ENCODE peak calls at places on chromosomes 6 and 20, in six cellular contexts. One of them, this sample, is unnamed.

GRCh38 chr20:1761116-1761515 is 103.5 kb upstream of the SIRPG start:
- DNase-seq in tibial nerve: no peak
- DNase-seq in lower lobe of right lung: no peak
- DNase-seq in psoas muscle: no peak
- DNase-seq in left ventricle myocardium inferior: no peak
- DNase-seq in A549: peak; percentile 46
- DNase-seq in this sample: no peak

GRCh38 chr6:4351857-4352669 is 216.7 kb upstream of the ECI2 start:
- DNase-seq in lower lobe of right lung: no peak
- DNase-seq in A549: peak; percentile 64
- DNase-seq in left ventricle myocardium inferior: peak; percentile 74
- DNase-seq in tibial nerve: peak; percentile 41
- DNase-seq in psoas muscle: peak; percentile 86
- DNase-seq in this sample: no peak

GRCh38 chr6:4381379-4381778 is 246.0 kb upstream of the ECI2 start:
- DNase-seq in left ventricle myocardium inferior: no peak
- DNase-seq in lower lobe of right lung: no peak
- DNase-seq in A549: no peak
- DNase-seq in tibial nerve: no peak
- DNase-seq in psoas muscle: no peak
- DNase-seq in this sample: no peak

GRCh38 chr6:35543459-35544193 is 30.9 kb upstream of the TULP1 start:
- DNase-seq in psoas muscle: no peak
- DNase-seq in lower lobe of right lung: peak; percentile 63
- DNase-seq in left ventricle myocardium inferior: no peak
- DNase-seq in tibial nerve: no peak
- DNase-seq in A549: no peak
- DNase-seq in this sample: no peak

GRCh38 chr20:36482044-36482473 is 59.3 kb upstream of the MYL9 start:
- DNase-seq in psoas muscle: peak; percentile 71
- DNase-seq in lower lobe of right lung: peak; percentile 66
- DNase-seq in A549: no peak
- DNase-seq in tibial nerve: no peak
- DNase-seq in left ventricle myocardium inferior: peak; percentile 68
- DNase-seq in this sample: no peak

GRCh38 chr6:26329763-26330511 is 35.1 kb upstream of the BTN3A2 start:
- DNase-seq in lower lobe of right lung: no peak
- DNase-seq in tibial nerve: no peak
- DNase-seq in A549: no peak
- DNase-seq in left ventricle myocardium inferior: no peak
- DNase-seq in psoas muscle: no peak
- DNase-seq in this sample: no peak

GRCh38 chr6:124119591-124119990 is 315.9 kb downstream of the NKAIN2 start:
- DNase-seq in tibial nerve: no peak
- DNase-seq in left ventricle myocardium inferior: no peak
- DNase-seq in psoas muscle: no peak
- DNase-seq in A549: no peak
- DNase-seq in lower lobe of right lung: no peak
- DNase-seq in this sample: no peak

GRCh38 chr6:159152014-159152413 is 17.2 kb upstream of the FNDC1 start:
- DNase-seq in lower lobe of right lung: no peak
- DNase-seq in tibial nerve: no peak
- DNase-seq in A549: no peak
- DNase-seq in left ventricle myocardium inferior: no peak
- DNase-seq in psoas muscle: no peak
- DNase-seq in this sample: no peak

GRCh38 chr20:33933469-33933909 is 60.2 kb upstream of the RALY start:
- DNase-seq in lower lobe of right lung: peak; percentile 61
- DNase-seq in psoas muscle: peak; percentile 54
- DNase-seq in tibial nerve: peak; percentile 39
- DNase-seq in A549: peak; percentile 23
- DNase-seq in left ventricle myocardium inferior: peak; percentile 46
- DNase-seq in this sample: no peak

GRCh38 chr20:58112017-58112781 is 116.3 kb downstream of the ANKRD60 start:
- DNase-seq in lower lobe of right lung: no peak
- DNase-seq in A549: peak; percentile 53
- DNase-seq in left ventricle myocardium inferior: no peak
- DNase-seq in psoas muscle: no peak
- DNase-seq in tibial nerve: no peak
- DNase-seq in this sample: peak; percentile 92

GRCh38 chr20:25484911-25485511 is 77.5 kb downstream of the GINS1 start:
- DNase-seq in left ventricle myocardium inferior: no peak
- DNase-seq in lower lobe of right lung: no peak
- DNase-seq in tibial nerve: no peak
- DNase-seq in psoas muscle: no peak
- DNase-seq in A549: no peak
- DNase-seq in this sample: no peak

GRCh38 chr6:51528556-51528955 is 558.9 kb downstream of the PKHD1 start:
- DNase-seq in psoas muscle: no peak
- DNase-seq in A549: no peak
- DNase-seq in tibial nerve: no peak
- DNase-seq in lower lobe of right lung: no peak
- DNase-seq in left ventricle myocardium inferior: no peak
- DNase-seq in this sample: no peak

GRCh38 chr6:156826290-156826955 is 49.2 kb downstream of the ARID1B start:
- DNase-seq in left ventricle myocardium inferior: no peak
- DNase-seq in psoas muscle: no peak
- DNase-seq in lower lobe of right lung: peak; percentile 62
- DNase-seq in A549: no peak
- DNase-seq in tibial nerve: no peak
- DNase-seq in this sample: no peak

GRCh38 chr6:33314943-33315752 is 1.3 kb upstream of the TAPBP start:
- DNase-seq in lower lobe of right lung: peak; percentile 76
- DNase-seq in tibial nerve: no peak
- DNase-seq in left ventricle myocardium inferior: peak; percentile 54
- DNase-seq in A549: peak; percentile 41
- DNase-seq in psoas muscle: peak; percentile 52
- DNase-seq in this sample: no peak

GRCh38 chr6:122569372-122569771 is 40.8 kb upstream of the PKIB start:
- DNase-seq in psoas muscle: no peak
- DNase-seq in A549: no peak
- DNase-seq in left ventricle myocardium inferior: no peak
- DNase-seq in tibial nerve: no peak
- DNase-seq in lower lobe of right lung: no peak
- DNase-seq in this sample: no peak

GRCh38 chr6:163415620-163416379 is 1.3 kb downstream of the QKI start:
- DNase-seq in lower lobe of right lung: peak; percentile 78
- DNase-seq in psoas muscle: peak; percentile 52
- DNase-seq in A549: peak; percentile 46
- DNase-seq in tibial nerve: peak; percentile 53
- DNase-seq in left ventricle myocardium inferior: peak; percentile 58
- DNase-seq in this sample: no peak

GRCh38 chr20:13649548-13649947 is 10.8 kb upstream of the TASP1 start:
- DNase-seq in tibial nerve: peak; percentile 31
- DNase-seq in left ventricle myocardium inferior: peak; percentile 74
- DNase-seq in A549: no peak
- DNase-seq in psoas muscle: peak; percentile 44
- DNase-seq in lower lobe of right lung: no peak
- DNase-seq in this sample: no peak

GRCh38 chr6:100203391-100203790 is 209.4 kb upstream of the MCHR2 start:
- DNase-seq in A549: peak; percentile 25
- DNase-seq in psoas muscle: no peak
- DNase-seq in lower lobe of right lung: no peak
- DNase-seq in left ventricle myocardium inferior: no peak
- DNase-seq in tibial nerve: no peak
- DNase-seq in this sample: no peak

GRCh38 chr20:10706460-10706811 is 32.6 kb upstream of the JAG1 start:
- DNase-seq in psoas muscle: no peak
- DNase-seq in A549: no peak
- DNase-seq in left ventricle myocardium inferior: no peak
- DNase-seq in lower lobe of right lung: no peak
- DNase-seq in tibial nerve: no peak
- DNase-seq in this sample: no peak

GRCh38 chr6:3135668-3136297 is 17.3 kb downstream of the BPHL start:
- DNase-seq in psoas muscle: no peak
- DNase-seq in lower lobe of right lung: no peak
- DNase-seq in A549: no peak
- DNase-seq in tibial nerve: no peak
- DNase-seq in left ventricle myocardium inferior: no peak
- DNase-seq in this sample: no peak

GRCh38 chr20:19519461-19519860 is 238.6 kb upstream of the RIN2 start:
- DNase-seq in A549: no peak
- DNase-seq in left ventricle myocardium inferior: no peak
- DNase-seq in psoas muscle: no peak
- DNase-seq in tibial nerve: no peak
- DNase-seq in lower lobe of right lung: no peak
- DNase-seq in this sample: no peak

GRCh38 chr6:1389791-1390070 is 355 bp downstream of the FOXF2 start:
- DNase-seq in tibial nerve: no peak
- DNase-seq in left ventricle myocardium inferior: no peak
- DNase-seq in psoas muscle: no peak
- DNase-seq in lower lobe of right lung: no peak
- DNase-seq in A549: no peak
- DNase-seq in this sample: no peak
- H3K4me3 ChIP-seq in tibial nerve: peak overlapping the region; percentile 24
- H3K4me3 ChIP-seq in left ventricle myocardium inferior: peak overlapping the region; percentile 63
- H3K4me3 ChIP-seq in psoas muscle: peak overlapping the region; percentile 60
- H3K4me3 ChIP-seq in lower lobe of right lung: peak overlapping the region; percentile 55
- H3K4me3 ChIP-seq in A549: peak overlapping the region; percentile 85
- H3K4me3 ChIP-seq in this sample: peak overlapping the region; percentile 41

DNA sequence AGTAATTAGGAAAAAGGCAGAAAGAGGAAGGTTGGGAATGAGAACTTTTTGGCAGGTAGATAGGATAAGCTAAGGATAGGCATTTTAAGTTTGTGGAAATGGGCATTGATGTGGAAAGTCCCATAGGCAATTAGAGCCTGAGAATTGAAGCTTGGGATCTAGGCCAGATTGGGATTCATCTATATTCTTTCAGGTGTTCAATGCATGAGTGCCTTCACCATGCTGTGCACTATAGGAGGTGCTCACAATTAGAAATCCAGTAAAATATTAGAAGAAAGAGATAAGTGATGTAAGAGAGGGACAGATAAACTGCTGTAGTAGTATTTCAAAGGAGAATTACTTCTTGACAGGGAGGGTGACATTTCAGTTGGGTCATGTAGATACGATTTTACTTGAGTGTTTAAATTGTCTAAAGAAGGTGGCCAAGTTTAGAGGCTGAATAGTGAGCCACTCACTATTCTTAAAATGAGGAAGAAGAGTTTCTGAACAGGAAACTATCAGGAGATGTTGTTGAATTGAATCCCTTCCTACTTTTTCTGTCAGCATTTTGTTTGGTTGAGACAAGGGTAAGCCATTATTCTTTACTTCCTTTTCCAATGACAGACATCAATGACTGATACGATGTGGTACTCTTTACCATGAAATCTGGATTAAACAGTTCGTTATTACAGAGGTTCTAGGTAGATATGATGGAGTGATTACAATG is 31.0 kb upstream of the CTAGE9 start:
- DNase-seq in A549: no peak
- DNase-seq in psoas muscle: no peak
- DNase-seq in lower lobe of right lung: no peak
- DNase-seq in left ventricle myocardium inferior: no peak
- DNase-seq in tibial nerve: no peak
- DNase-seq in this sample: no peak
- H3K27ac ChIP-seq in A549: no peak overlapping the region
- H3K27ac ChIP-seq in psoas muscle: no peak overlapping the region
- H3K27ac ChIP-seq in lower lobe of right lung: no peak overlapping the region
- H3K27ac ChIP-seq in left ventricle myocardium inferior: no peak overlapping the region
- H3K27ac ChIP-seq in tibial nerve: no peak overlapping the region
- H3K27ac ChIP-seq in this sample: no peak overlapping the region

DNA sequence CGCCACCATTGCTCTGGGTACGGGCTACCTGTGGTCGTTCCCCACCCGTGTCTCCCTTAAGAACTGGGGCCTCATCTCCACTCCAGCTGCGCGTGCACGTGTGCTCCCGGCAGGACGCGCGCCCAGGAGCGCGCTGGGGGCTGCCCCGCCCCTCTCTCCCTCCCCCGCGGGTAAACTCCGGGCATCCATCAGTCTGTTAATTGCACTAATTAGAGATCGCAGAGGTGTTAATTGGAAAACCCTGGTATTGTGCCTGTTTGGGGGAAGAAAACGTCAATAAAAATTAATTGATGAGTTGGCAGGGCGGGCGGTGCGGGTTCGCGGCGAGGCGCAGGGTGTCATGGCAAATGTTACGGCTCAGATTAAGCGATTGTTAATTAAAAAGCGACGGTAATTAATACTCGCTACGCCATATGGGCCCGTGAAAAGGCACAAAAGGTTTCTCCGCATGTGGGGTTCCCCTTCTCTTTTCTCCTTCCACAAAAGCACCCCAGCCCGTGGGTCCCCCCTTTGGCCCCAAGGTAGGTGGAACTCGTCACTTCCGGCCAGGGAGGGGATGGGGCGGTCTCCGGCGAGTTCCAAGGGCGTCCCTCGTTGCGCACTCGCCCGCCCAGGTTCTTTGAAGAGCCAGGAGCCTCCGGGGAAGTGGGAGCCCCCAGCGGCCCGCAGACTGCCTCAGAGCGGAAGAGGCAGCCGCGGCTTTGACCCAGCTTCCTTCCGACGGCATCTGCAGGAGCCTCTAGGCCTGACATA is 14.4 kb downstream of the FOXP4 start:
- DNase-seq in tibial nerve: no peak
- DNase-seq in left ventricle myocardium inferior: peak; percentile 73
- DNase-seq in psoas muscle: peak; percentile 59
- DNase-seq in A549: no peak
- DNase-seq in lower lobe of right lung: peak; percentile 67
- DNase-seq in this sample: no peak
- H3K4me3 ChIP-seq in tibial nerve: peak overlapping the region; percentile 14
- H3K4me3 ChIP-seq in left ventricle myocardium inferior: peak overlapping the region; percentile 66
- H3K4me3 ChIP-seq in psoas muscle: peak overlapping the region; percentile 58
- H3K4me3 ChIP-seq in A549: no peak overlapping the region
- H3K4me3 ChIP-seq in lower lobe of right lung: peak overlapping the region; percentile 54
- H3K4me3 ChIP-seq in this sample: no peak overlapping the region

GRCh38 chr6:11632795-11633511 is 95.4 kb downstream of the TMEM170B start:
- DNase-seq in psoas muscle: no peak
- DNase-seq in A549: no peak
- DNase-seq in lower lobe of right lung: no peak
- DNase-seq in left ventricle myocardium inferior: no peak
- DNase-seq in tibial nerve: no peak
- DNase-seq in this sample: no peak

GRCh38 chr6:11634948-11635347 is 97.4 kb downstream of the TMEM170B start:
- DNase-seq in tibial nerve: no peak
- DNase-seq in lower lobe of right lung: no peak
- DNase-seq in A549: no peak
- DNase-seq in left ventricle myocardium inferior: no peak
- DNase-seq in psoas muscle: no peak
- DNase-seq in this sample: no peak

GRCh38 chr6:11634110-11634509 is 96.6 kb downstream of the TMEM170B start:
- DNase-seq in A549: no peak
- DNase-seq in psoas muscle: no peak
- DNase-seq in left ventricle myocardium inferior: no peak
- DNase-seq in tibial nerve: no peak
- DNase-seq in lower lobe of right lung: no peak
- DNase-seq in this sample: no peak

GRCh38 chr6:11631008-11631407 is 93.5 kb downstream of the TMEM170B start:
- DNase-seq in tibial nerve: no peak
- DNase-seq in lower lobe of right lung: no peak
- DNase-seq in left ventricle myocardium inferior: no peak
- DNase-seq in psoas muscle: no peak
- DNase-seq in A549: no peak
- DNase-seq in this sample: no peak

DNA sequence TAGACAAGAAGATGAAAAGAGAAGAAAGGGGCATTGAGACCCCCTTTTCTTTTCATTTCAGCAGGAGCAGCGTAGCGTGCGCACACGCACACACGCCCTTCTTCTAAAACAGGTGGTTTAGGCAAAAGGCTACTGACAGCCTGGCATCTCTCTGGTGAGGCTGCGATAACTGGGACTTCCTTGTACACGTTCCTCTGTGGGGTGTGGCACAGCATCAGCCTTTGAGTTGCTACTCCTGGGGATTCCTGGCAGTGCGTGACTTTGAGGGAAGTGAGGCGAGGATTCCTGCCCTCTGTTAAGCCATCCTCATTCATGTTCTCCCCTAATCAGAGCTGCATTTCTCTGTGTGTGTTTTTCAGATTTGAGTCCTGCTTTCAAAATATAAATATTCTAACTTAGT is 94.7 kb downstream of the TMEM170B start:
- DNase-seq in A549: peak; percentile 53
- DNase-seq in left ventricle myocardium inferior: no peak
- DNase-seq in lower lobe of right lung: peak; percentile 63
- DNase-seq in psoas muscle: no peak
- DNase-seq in tibial nerve: no peak
- DNase-seq in this sample: no peak
- H3K27ac ChIP-seq in A549: peak overlapping the region; percentile 70
- H3K27ac ChIP-seq in left ventricle myocardium inferior: no peak overlapping the region
- H3K27ac ChIP-seq in lower lobe of right lung: peak overlapping the region; percentile 44
- H3K27ac ChIP-seq in psoas muscle: no peak overlapping the region
- H3K27ac ChIP-seq in tibial nerve: no peak overlapping the region
- H3K27ac ChIP-seq in this sample: no peak overlapping the region

This sample was measured in RWPE2.